ENCODE peak calls at places on chromosomes 6 and 20, in six cellular contexts. C is uterus, B is DND-41, W is AG04450, U is fibroblast of lung, G is heart left ventricle. R is an unnamed sample. For H3K27me3, the result is how much of the 10 kb centered on the place peaks cover.

GRCh38 chr6:109783245-109783990 is 92.3 kb downstream of the FIG4 start:
- DNase-seq in G (no peak), U (no peak), B (no peak), W (no peak), C (no peak), R (no peak)

GRCh38 chr6:22596011-22596410 is 26.6 kb downstream of the HDGFL1 start:
- DNase-seq in B (no peak), U (no peak), W (no peak), C (no peak), G (no peak), R (no peak)

GRCh38 chr20:31497838-31498540 is 16.3 kb upstream of the HM13 start:
- DNase-seq in B (no peak), G (peak), W (no peak), U (peak), C (peak), R (no peak)

GRCh38 chr6:46787871-46788270 is 5.3 kb upstream of the MEP1A start:
- DNase-seq in W (no peak), G (no peak), B (no peak), C (no peak), U (no peak), R (no peak)

GRCh38 chr6:7106752-7107577 is 796 bp upstream of the RREB1 start:
- DNase-seq in B (peak), C (peak), W (no peak), U (no peak), G (peak), R (peak)

GRCh38 chr6:37756141-37756540 is 58.5 kb upstream of the MDGA1 start:
- DNase-seq in C (no peak), B (no peak), W (no peak), U (no peak), G (no peak), R (no peak)

GRCh38 chr6:30894381-30894780 is 10.1 kb downstream of the DDR1 start:
- DNase-seq in G (no peak), C (no peak), W (no peak), U (no peak), B (no peak), R (no peak)

GRCh38 chr20:1317545-1318255 is 11.2 kb downstream of the SDCBP2 start:
- DNase-seq in U (peak), G (no peak), C (no peak), W (no peak), B (no peak), R (no peak)

GRCh38 chr6:137967689-137968467 is 100.8 kb downstream of the TNFAIP3 start:
- DNase-seq in U (peak), W (no peak), G (no peak), B (peak), C (no peak), R (no peak)

GRCh38 chr6:139442188-139442625 is 67.8 kb upstream of the CITED2 start:
- DNase-seq in B (no peak), U (no peak), G (no peak), W (no peak), C (no peak), R (no peak)
- H3K27me3 ChIP-seq in B (under half), U (under half), G (under half), W (under half), C (under half), R (under half)

GRCh38 chr20:46011631-46012482 is 3.1 kb downstream of the MMP9 start:
- DNase-seq in B (peak), G (peak), W (no peak), C (no peak), U (peak), R (peak)
- H3K27me3 ChIP-seq in B (under half), G (under half), W (half or more), C (under half), U (half or more), R (under half)

DNA sequence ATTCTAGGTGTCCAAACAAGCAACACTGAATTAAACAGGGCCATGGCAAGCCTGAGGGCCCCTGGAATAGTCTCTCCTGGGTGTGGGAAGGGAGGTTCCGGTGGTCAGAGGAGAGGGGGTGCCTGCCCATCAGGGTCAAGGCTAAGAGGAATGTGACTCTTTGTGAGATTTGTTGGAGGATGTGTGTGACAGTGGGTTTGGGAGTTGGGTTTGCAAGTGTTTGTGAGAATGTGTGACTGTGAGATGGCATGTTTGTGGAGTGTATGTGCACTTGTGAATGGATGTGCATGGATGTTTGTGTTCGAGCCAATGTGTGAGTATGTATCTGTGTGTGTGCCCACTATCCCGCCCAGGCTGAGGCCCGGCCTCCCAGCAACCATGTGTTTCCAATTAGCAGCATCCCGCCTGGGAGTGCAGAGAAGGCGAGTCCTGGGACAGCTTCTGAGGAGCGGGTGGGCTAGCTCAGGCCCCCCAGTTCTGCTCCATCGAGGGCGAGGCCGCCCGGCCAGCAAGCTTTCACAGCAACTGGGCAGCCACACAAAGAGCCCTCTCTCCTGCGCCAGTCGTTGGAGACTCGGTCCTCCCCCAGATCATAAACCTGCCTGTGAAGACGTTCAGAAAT is 12.6 kb downstream of the FOXC1 start:
- DNase-seq in U (no peak), C (no peak), W (no peak), B (no peak), G (no peak), R (no peak)
- H3K27me3 ChIP-seq in U (under half), C (under half), W (under half), B (under half), G (under half), R (under half)

GRCh38 chr6:149978610-149979009 is 14.9 kb downstream of the ULBP1 start:
- DNase-seq in G (no peak), C (no peak), U (no peak), B (no peak), W (no peak), R (no peak)

GRCh38 chr6:149969635-149970034 is 5.9 kb downstream of the ULBP1 start:
- DNase-seq in U (no peak), C (no peak), G (no peak), W (no peak), B (no peak), R (no peak)

GRCh38 chr6:149979293-149979692 is 15.6 kb downstream of the ULBP1 start:
- DNase-seq in B (no peak), W (no peak), G (no peak), C (no peak), U (no peak), R (no peak)

GRCh38 chr6:149974825-149975224 is 11.1 kb downstream of the ULBP1 start:
- DNase-seq in C (no peak), G (no peak), W (no peak), U (no peak), B (no peak), R (no peak)

GRCh38 chr6:149975400-149975799 is 11.7 kb downstream of the ULBP1 start:
- DNase-seq in C (no peak), W (no peak), U (no peak), G (no peak), B (no peak), R (no peak)
- H3K27me3 ChIP-seq in C (under half), W (under half), U (under half), G (under half), B (under half), R (under half)

GRCh38 chr6:152206072-152206818 is 398.8 kb downstream of the ESR1 start:
- DNase-seq in U (peak), W (no peak), B (peak), C (peak), G (no peak), R (peak)
- H3K27me3 ChIP-seq in U (under half), W (under half), B (under half), C (under half), G (under half), R (under half)

DNA sequence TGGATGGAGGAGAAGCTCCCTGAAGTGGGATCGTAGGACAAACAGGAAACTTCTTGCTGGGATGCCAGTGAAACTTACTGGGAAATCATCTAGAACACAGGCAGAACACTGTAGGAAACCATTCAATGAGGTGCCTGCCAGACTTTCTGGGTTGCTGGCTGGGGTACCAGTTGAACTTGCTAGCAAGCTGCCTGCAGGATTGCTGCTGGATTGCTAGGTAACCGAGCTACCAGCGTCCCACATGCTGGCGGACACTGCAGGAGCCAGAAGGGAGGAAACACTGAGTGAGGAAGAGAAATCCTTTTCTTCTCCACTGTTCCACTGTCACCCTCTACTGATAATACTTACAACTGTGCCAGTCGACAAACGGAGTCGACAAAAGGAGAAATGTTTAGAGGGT is 91.3 kb upstream of the SLC35B3 start:
- DNase-seq in B (no peak), G (no peak), W (no peak), C (no peak), U (no peak), R (no peak)
- H3K27me3 ChIP-seq in B (under half), G (under half), W (under half), C (under half), U (under half), R (under half)

DNA sequence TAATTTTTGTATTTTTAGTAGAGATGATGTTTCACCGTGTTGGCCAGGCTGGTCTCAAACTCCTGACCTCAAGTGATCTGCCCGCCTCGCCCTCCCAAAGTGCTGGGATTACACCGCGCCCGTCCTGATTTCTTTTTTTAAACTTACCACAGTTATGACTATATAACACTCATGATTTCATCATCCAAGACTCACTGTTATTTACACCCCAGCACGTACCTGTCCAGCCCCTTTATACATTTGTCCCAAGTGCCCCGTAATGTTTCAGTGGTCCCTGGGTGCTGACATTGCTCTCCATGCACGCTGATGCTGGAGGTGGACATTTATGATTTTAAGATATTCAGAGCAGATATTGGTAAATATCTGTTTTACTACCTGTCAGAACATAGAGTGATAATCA is 219.9 kb upstream of the GMDS start:
- DNase-seq in W (no peak), G (no peak), C (no peak), B (no peak), U (no peak), R (no peak)
- H3K27me3 ChIP-seq in W (under half), G (under half), C (under half), B (under half), U (under half), R (under half)

GRCh38 chr20:49424536-49424935 is 57.9 kb downstream of the KCNB1 start:
- DNase-seq in G (peak), B (no peak), U (no peak), W (no peak), C (peak), R (no peak)

GRCh38 chr20:49427751-49428518 is 54.5 kb downstream of the KCNB1 start:
- DNase-seq in C (no peak), U (no peak), G (peak), W (no peak), B (no peak), R (no peak)

GRCh38 chr20:49430320-49430719 is 52.1 kb downstream of the KCNB1 start:
- DNase-seq in B (no peak), U (no peak), W (no peak), C (no peak), G (no peak), R (no peak)

GRCh38 chr20:49426395-49426794 is 56.1 kb downstream of the KCNB1 start:
- DNase-seq in W (no peak), B (no peak), G (no peak), U (no peak), C (no peak), R (no peak)

DNA sequence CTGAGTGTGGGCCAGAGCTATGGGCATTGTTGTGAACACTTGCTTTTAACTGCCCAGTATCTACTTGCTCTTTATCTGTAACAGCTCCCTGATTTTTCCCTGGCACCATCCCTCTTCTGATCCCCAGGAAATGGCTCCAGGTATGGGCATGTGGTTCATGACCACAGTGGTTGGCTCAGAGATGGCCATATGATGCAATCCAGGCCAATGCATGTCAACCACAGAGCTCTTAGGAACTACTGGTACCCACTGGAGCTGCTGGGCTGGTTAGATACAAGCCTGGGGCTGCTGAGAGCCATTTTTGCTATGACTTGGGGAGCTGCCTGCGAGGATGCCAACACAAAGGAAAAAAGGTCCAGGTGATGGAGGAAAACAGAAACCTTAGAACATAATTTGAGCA is 55.6 kb downstream of the KCNB1 start:
- DNase-seq in W (no peak), C (no peak), U (peak), B (no peak), G (no peak), R (no peak)
- H3K27me3 ChIP-seq in W (under half), C (under half), U (under half), B (under half), G (under half), R (under half)

DNA sequence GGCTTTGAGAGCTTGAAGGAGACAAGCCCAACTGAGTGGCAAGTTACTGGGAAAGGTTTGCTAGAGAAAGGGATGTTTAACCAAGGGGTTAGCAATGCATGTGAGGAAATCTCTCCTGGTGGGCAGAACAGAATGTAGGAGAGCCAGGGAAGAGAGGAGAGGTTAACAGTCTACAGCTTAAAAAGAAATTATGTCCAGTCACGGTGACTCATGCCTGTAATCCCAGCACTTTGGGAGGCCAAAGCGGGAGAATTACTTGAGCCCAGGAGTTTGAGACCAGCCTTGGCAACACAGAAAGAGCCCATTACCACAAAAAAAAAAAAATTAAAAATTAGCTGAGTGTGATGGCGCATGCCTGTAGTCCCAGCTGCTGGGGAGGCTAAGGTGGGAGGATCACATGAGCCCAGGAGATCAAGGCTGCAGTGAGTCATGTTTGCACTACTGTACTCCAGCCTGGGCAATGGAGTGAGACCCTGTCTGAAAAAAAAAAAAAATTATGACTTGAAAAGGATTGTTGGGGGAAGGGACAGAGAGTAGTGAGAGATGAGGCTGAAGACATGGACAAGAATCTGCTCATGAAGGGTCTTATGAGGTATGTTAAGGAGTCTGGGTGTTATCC is 264.9 kb downstream of the TBC1D7 start:
- DNase-seq in W (no peak), U (no peak), G (no peak), C (no peak), B (no peak), R (no peak)
- H3K27me3 ChIP-seq in W (under half), U (under half), G (under half), C (under half), B (under half), R (under half)

R was measured in CD4-positive, CD25-positive, alpha-beta regulatory T cell.